ENCODE peak calls at places on chromosomes 5 and 9, in seven cellular contexts. P is heart left ventricle, U is AG04450, H is AG04449, X is endothelial cell, L is body of pancreas, D is choroid plexus epithelial cell. N is an unnamed sample.

GRCh38 chr5:93072831-93073459 is 508.1 kb downstream of the NR2F1-AS1 start:
- DNase-seq in H (no peak), P (no peak), X (no peak), D (peak; percentile 61), L (no peak), U (no peak), N (peak; percentile 74)

GRCh38 chr9:114276908-114277821 is 45.7 kb upstream of the ORM1 start:
- DNase-seq in L (no peak), D (peak; percentile 94), H (peak; percentile 91), P (no peak), X (no peak), U (peak; percentile 89), N (peak; percentile 98)

GRCh38 chr5:90553711-90554110 is 4.9 kb upstream of the ADGRV1 start:
- DNase-seq in D (no peak), X (no peak), U (no peak), H (no peak), L (no peak), P (no peak), N (no peak)

GRCh38 chr5:13218518-13218917 is 726.0 kb downstream of the DNAH5 start:
- DNase-seq in X (peak; percentile 7), D (no peak), P (no peak), H (no peak), U (no peak), L (no peak), N (no peak)

GRCh38 chr9:127828262-127829031 is 25.8 kb downstream of the FPGS start:
- DNase-seq in D (peak; percentile 70), H (no peak), P (peak; percentile 93), L (peak; percentile 76), X (peak; percentile 84), U (no peak), N (peak; percentile 55)

GRCh38 chr5:168530751-168531150 is 1.6 kb downstream of the FBLL1 start:
- DNase-seq in U (no peak), H (no peak), X (no peak), D (no peak), L (no peak), P (no peak), N (peak; percentile 22)

GRCh38 chr5:314676-315487 is 6.6 kb upstream of the AHRR start:
- DNase-seq in P (no peak), X (no peak), L (no peak), U (no peak), D (no peak), H (no peak), N (no peak)

GRCh38 chr5:146137967-146138403 is 32.6 kb upstream of the PLAC8L1 start:
- DNase-seq in U (peak; percentile 39), D (peak; percentile 91), P (no peak), H (no peak), X (no peak), L (no peak), N (peak; percentile 48)

DNA sequence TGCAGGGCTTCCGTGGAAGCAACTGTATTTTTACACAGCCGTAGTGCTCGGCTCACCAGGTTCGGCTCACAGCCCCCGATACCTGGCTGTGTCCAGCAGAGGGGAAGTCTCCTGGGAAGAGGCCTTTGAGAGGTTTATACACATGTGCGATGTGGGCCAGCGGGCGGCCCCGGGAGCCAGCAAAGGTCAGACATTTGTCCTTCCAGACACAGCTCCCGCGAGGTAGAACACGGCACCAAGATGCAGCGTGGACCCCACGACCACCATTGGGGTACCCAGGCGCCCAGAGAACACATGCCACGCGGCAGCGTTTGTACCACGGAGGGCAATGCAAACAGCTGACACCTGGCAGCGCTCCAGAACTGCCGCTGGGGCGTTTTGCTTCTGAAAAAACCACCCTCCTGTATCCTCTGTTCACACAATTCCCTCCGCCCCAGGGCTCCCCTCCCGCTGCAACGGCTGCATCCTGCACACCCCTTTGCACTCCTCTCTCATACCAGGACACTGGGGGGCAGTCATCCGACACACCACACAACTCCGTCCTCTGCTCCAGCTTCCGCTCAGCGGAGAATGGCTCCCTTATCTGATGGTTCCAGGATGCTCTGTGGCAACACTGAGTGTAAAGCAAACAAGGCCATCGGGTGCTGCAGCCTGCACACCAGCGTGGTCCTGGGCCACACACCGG is 235.3 kb downstream of the SYK start:
- DNase-seq in X (peak; percentile 84), U (peak; percentile 78), P (peak; percentile 82), H (peak; percentile 66), D (peak; percentile 96), L (peak; percentile 72), N (peak; percentile 91)
- TF ChIP-seq CTCF in X (no peak), U (peak; percentile 67), P (peak; percentile 77), H (peak; percentile 72), D (peak; percentile 84), L (peak; percentile 47), N (peak; percentile 65)

DNA sequence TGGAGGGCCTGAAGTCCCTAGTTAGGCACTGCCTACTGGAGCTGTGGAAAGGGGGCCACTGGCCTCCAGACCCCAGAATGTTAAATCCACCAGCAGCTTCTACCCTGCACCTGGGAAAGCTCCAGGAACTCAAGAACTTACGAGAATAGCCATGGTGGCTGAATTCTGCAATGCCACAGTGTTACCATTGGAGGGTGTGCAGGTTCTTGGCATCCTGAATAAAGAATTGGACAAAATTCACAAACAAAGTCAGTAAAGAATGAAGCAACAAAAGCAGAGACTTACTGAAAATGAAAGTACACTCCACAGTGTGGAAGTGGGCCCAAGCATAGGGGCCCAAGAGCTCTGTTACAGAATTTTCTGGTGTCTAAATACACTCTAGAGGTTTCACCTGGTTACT is 107.0 kb downstream of the PRDM9 start:
- DNase-seq in P (no peak), X (no peak), U (no peak), H (no peak), D (peak; percentile 1), L (no peak), N (peak; percentile 37)
- TF ChIP-seq CTCF in P (no peak), X (no peak), U (no peak), H (no peak), D (no peak), L (no peak), N (peak; percentile 25)

GRCh38 chr9:93594041-93594756 is 17.8 kb downstream of the PHF2 start:
- DNase-seq in P (no peak), H (no peak), L (no peak), D (no peak), U (no peak), X (no peak), N (no peak)

GRCh38 chr9:93591301-93591700 is 14.9 kb downstream of the PHF2 start:
- DNase-seq in D (no peak), H (no peak), U (no peak), L (no peak), X (no peak), P (no peak), N (no peak)

GRCh38 chr9:93593144-93593655 is 16.8 kb downstream of the PHF2 start:
- DNase-seq in L (no peak), D (no peak), U (no peak), P (no peak), X (no peak), H (no peak), N (no peak)

GRCh38 chr9:93591706-93592388 is 15.5 kb downstream of the PHF2 start:
- DNase-seq in U (no peak), D (no peak), L (no peak), H (no peak), P (no peak), X (no peak), N (no peak)

GRCh38 chr9:93592389-93593021 is 16.1 kb downstream of the PHF2 start:
- DNase-seq in P (no peak), H (no peak), D (no peak), L (no peak), U (no peak), X (no peak), N (no peak)
- TF ChIP-seq CTCF in P (no peak), H (no peak), D (peak; percentile 30), L (no peak), U (no peak), X (peak; percentile 5), N (peak; percentile 17)

GRCh38 chr5:25993701-25994100 is 1044.7 kb downstream of the CDH9 start:
- DNase-seq in P (no peak), U (no peak), H (no peak), X (no peak), L (no peak), D (no peak), N (no peak)
- TF ChIP-seq CTCF in P (no peak), U (no peak), H (no peak), X (no peak), L (no peak), D (no peak), N (no peak)

GRCh38 chr9:117114768-117115167 is 300.1 kb downstream of the ASTN2 start:
- DNase-seq in U (no peak), X (no peak), L (no peak), P (no peak), H (no peak), D (no peak), N (no peak)
- TF ChIP-seq CTCF in U (no peak), X (no peak), L (no peak), P (no peak), H (no peak), D (peak; percentile 9), N (no peak)